ENCODE peak calls at places on chromosome 5, in five cellular contexts. B, T, D, M and P are unnamed samples.

GRCh38 chr5:149959406-149960236 is 937 bp upstream of the SLC26A2 start:
- DNase-seq in B (no peak), T (peak; percentile 13), D (no peak), M (no peak), P (no peak)

GRCh38 chr5:96572864-96573512 is 89.2 kb upstream of the CAST start:
- DNase-seq in B (no peak), T (no peak), D (no peak), M (no peak), P (no peak)

GRCh38 chr5:37208883-37209808 is 40.0 kb downstream of the CPLANE1 start:
- DNase-seq in B (no peak), T (no peak), D (peak; percentile 51), M (peak; percentile 32), P (no peak)

GRCh38 chr5:78544531-78545200 is 103.9 kb downstream of the LHFPL2 start:
- DNase-seq in B (no peak), T (no peak), D (peak; percentile 50), M (no peak), P (no peak)

GRCh38 chr5:2756211-2756746 is 4.8 kb upstream of the IRX2 start:
- DNase-seq in B (peak; percentile 78), T (no peak), D (no peak), M (no peak), P (no peak)

GRCh38 chr5:136457390-136458094 is 92.2 kb upstream of the TRPC7 start:
- DNase-seq in B (no peak), T (no peak), D (no peak), M (no peak), P (no peak)

GRCh38 chr5:125317546-125317995 is 571.1 kb upstream of the ZNF608 start:
- DNase-seq in B (no peak), T (no peak), D (no peak), M (no peak), P (no peak)

GRCh38 chr5:170755679-170756456 is 27.7 kb upstream of the GABRP start:
- DNase-seq in B (peak; percentile 88), T (no peak), D (peak; percentile 68), M (peak; percentile 72), P (peak; percentile 51)

GRCh38 chr5:109340351-109340750 is 69.4 kb downstream of the PJA2 start:
- DNase-seq in B (no peak), T (no peak), D (no peak), M (no peak), P (no peak)

GRCh38 chr5:81856948-81857928 is 106.3 kb upstream of the SSBP2 start:
- DNase-seq in B (peak; percentile 70), T (no peak), D (peak; percentile 87), M (peak; percentile 86), P (peak; percentile 50)

GRCh38 chr5:106392766-106393165 is 1278.0 kb downstream of the EFNA5 start:
- DNase-seq in B (no peak), T (no peak), D (no peak), M (no peak), P (no peak)

GRCh38 chr5:164921722-164922121 is 1416.3 kb downstream of the MAT2B start:
- DNase-seq in B (no peak), T (no peak), D (no peak), M (no peak), P (no peak)

GRCh38 chr5:56802235-56802634 is 13.1 kb upstream of the MAP3K1 start:
- DNase-seq in B (no peak), T (no peak), D (no peak), M (no peak), P (no peak)

GRCh38 chr5:121968910-121969607 is 7.3 kb downstream of the SRFBP1 start:
- DNase-seq in B (no peak), T (no peak), D (no peak), M (no peak), P (no peak)

GRCh38 chr5:138951986-138952735 is 77.0 kb upstream of the LRRTM2 start:
- DNase-seq in B (no peak), T (no peak), D (no peak), M (no peak), P (peak; percentile 28)

GRCh38 chr5:81007637-81008027 is 47.5 kb downstream of the RASGRF2 start:
- DNase-seq in B (no peak), T (no peak), D (no peak), M (no peak), P (no peak)

GRCh38 chr5:44334622-44335021 is 54.6 kb downstream of the FGF10 start:
- DNase-seq in B (no peak), T (no peak), D (no peak), M (no peak), P (no peak)

GRCh38 chr5:4447657-4448056 is 692.5 kb upstream of the ADAMTS16 start:
- DNase-seq in B (no peak), T (no peak), D (no peak), M (no peak), P (no peak)

GRCh38 chr5:14167211-14167845 is 24.2 kb downstream of the TRIO start:
- DNase-seq in B (no peak), T (no peak), D (no peak), M (no peak), P (no peak)

GRCh38 chr5:73433982-73434342 is 14.6 kb downstream of the FOXD1 start:
- DNase-seq in B (no peak), T (no peak), D (no peak), M (no peak), P (no peak)

GRCh38 chr5:73433272-73433981 is 15.2 kb downstream of the FOXD1 start:
- DNase-seq in B (no peak), T (no peak), D (no peak), M (no peak), P (no peak)

GRCh38 chr5:73435640-73436534 is 12.7 kb downstream of the FOXD1 start:
- DNase-seq in B (no peak), T (no peak), D (no peak), M (no peak), P (no peak)

GRCh38 chr5:73434921-73435320 is 13.7 kb downstream of the FOXD1 start:
- DNase-seq in B (no peak), T (no peak), D (no peak), M (no peak), P (no peak)

GRCh38 chr5:73434461-73434860 is 14.1 kb downstream of the FOXD1 start:
- DNase-seq in B (no peak), T (no peak), D (no peak), M (no peak), P (no peak)
- H3K27me3 ChIP-seq in B (peaks cover 93% of the 10 kb centered on the region), T (peaks cover 45% of the 10 kb centered on the region), D (peaks cover 100% of the 10 kb centered on the region), M (peaks cover 99% of the 10 kb centered on the region), P (peaks cover 18% of the 10 kb centered on the region)

DNA sequence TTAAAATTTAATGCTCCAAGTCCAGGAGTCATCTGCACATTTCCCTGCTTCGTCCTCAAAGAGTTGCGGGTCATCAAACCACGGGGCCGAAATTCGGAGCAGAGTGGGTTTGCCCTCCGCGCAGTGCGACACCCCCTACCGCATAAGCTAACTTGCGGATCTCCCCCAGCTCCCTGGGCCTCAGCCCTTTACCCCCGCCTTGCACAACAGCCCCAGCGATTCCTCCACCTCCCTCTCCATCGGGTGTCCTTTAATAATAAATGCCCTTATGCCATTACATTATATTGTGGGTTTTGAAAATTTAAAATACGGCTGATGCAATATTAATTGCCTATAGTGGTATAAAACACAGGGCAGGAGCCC is 3.9 kb downstream of the POU4F3 start:
- DNase-seq in B (no peak), T (no peak), D (no peak), M (no peak), P (no peak)
- H3K27me3 ChIP-seq in B (peaks cover 88% of the 10 kb centered on the region), T (peaks cover 15% of the 10 kb centered on the region), D (peaks cover 98% of the 10 kb centered on the region), M (peaks cover 99% of the 10 kb centered on the region), P (peaks cover 52% of the 10 kb centered on the region)

GRCh38 chr5:112436139-112436538 is 17.1 kb upstream of the EPB41L4A start:
- DNase-seq in B (no peak), T (no peak), D (no peak), M (no peak), P (no peak)

DNA sequence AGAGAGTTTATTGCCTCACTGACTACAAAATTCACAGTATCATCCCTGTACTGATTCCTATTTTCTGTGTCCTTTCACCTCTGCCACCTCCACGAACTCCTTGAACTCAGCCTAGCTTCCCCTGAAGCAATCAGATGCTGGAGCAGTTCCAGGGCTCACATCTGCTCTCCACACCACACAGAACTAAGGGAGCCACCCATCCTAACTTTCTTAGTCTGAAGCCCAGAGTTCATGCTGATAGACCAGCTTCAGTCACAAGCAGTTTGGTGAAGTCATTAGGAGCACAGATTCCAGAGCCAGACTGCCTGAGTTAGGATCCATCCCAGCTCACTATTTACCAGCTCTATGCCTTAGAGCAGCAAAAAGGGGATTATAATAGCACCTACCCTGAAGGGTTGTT is 15.6 kb upstream of the EPB41L4A start:
- DNase-seq in B (no peak), T (no peak), D (no peak), M (no peak), P (no peak)
- H3K27me3 ChIP-seq in B (no peaks in the 10 kb centered on the region), T (peaks cover 2% of the 10 kb centered on the region), D (no peaks in the 10 kb centered on the region), M (no peaks in the 10 kb centered on the region), P (no peaks in the 10 kb centered on the region)

DNA sequence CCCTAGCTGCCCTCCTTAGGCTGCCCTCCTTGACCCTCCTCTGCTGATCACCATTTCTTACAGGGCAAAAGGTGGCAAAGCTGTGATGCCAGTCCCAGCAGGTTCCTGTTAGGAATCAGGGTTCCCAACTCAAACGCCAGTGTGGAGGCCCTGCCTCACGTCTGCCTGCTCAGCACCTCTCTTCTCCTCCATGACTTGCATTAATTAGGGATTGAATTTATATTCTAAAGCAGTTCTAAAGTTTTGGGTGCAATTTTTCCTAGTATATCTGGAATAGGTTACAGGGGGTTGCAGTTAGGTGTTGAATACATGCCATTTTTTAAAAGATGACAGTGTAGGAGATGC is 13.2 kb upstream of the PLEKHG4B start:
- DNase-seq in B (no peak), T (no peak), D (no peak), M (no peak), P (no peak)
- H3K27me3 ChIP-seq in B (peaks cover 5% of the 10 kb centered on the region), T (no peaks in the 10 kb centered on the region), D (peaks cover 16% of the 10 kb centered on the region), M (peaks cover 61% of the 10 kb centered on the region), P (no peaks in the 10 kb centered on the region)

DNA sequence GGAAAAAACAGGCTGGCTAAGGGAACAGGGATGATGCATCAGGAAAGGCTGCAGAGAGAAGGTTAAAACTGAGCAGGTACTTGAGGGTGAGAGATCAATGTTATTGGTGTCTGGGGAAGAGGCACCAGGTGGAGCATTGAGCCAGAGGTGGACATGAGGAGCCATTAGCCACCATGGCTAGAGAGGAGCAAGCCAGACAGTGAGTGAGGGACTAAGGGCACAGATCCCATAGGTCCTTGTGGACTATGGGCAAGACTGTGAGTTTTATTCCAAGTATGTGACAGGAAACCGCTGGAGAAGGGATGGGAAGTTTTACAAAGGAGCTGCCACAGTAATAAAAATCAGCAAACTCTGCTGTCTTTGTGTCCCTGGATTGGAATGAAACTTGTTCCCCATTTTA is 349.9 kb downstream of the ENC1 start:
- DNase-seq in B (no peak), T (no peak), D (no peak), M (no peak), P (no peak)
- H3K27me3 ChIP-seq in B (no peaks in the 10 kb centered on the region), T (peaks cover 5% of the 10 kb centered on the region), D (no peaks in the 10 kb centered on the region), M (no peaks in the 10 kb centered on the region), P (no peaks in the 10 kb centered on the region)

GRCh38 chr5:180136661-180137381 is 65.3 kb upstream of the RNF130 start:
- DNase-seq in B (peak; percentile 34), T (no peak), D (no peak), M (no peak), P (peak; percentile 36)

GRCh38 chr5:180138976-180139730 is 67.6 kb upstream of the RNF130 start:
- DNase-seq in B (no peak), T (no peak), D (no peak), M (no peak), P (no peak)

GRCh38 chr5:180137401-180138213 is 66.0 kb upstream of the RNF130 start:
- DNase-seq in B (peak; percentile 31), T (no peak), D (no peak), M (no peak), P (peak; percentile 33)

GRCh38 chr5:180139731-180140626 is 68.4 kb upstream of the RNF130 start:
- DNase-seq in B (peak; percentile 42), T (no peak), D (no peak), M (no peak), P (no peak)

GRCh38 chr5:180138214-180138975 is 66.8 kb upstream of the RNF130 start:
- DNase-seq in B (no peak), T (no peak), D (no peak), M (no peak), P (peak; percentile 8)
- H3K27me3 ChIP-seq in B (peaks cover 9% of the 10 kb centered on the region), T (no peaks in the 10 kb centered on the region), D (peaks cover 23% of the 10 kb centered on the region), M (peaks cover 82% of the 10 kb centered on the region), P (no peaks in the 10 kb centered on the region)